ENCODE peak calls at places on chromosomes 5 and 9, in five cellular contexts. S is BJ; P is CD8-positive, alpha-beta T cell; O is tibial nerve; I is GM23338. X is an unnamed sample.

GRCh38 chr9:445033-445432 is 230.4 kb downstream of the DOCK8 start:
- DNase-seq in S (peak), P (no peak), O (no peak), I (no peak), X (no peak)

GRCh38 chr9:132997591-132997990 is 19.1 kb downstream of the GFI1B start:
- DNase-seq in S (no peak), P (no peak), O (no peak), I (no peak), X (peak)

GRCh38 chr5:96051401-96051830 is 89.8 kb upstream of the ELL2 start:
- DNase-seq in S (no peak), P (no peak), O (no peak), I (no peak), X (no peak)

GRCh38 chr9:100112677-100113336 is 13.8 kb downstream of the INVS start:
- DNase-seq in S (no peak), P (no peak), O (no peak), I (peak), X (no peak)

GRCh38 chr5:166624573-166624972 is 1666.9 kb upstream of the WWC1 start:
- DNase-seq in S (no peak), P (no peak), O (no peak), I (peak), X (no peak)

GRCh38 chr9:121207371-121207940 is 5.8 kb upstream of the RAB14 start:
- DNase-seq in S (no peak), P (no peak), O (no peak), I (no peak), X (no peak)

GRCh38 chr9:13267743-13268142 is 11.7 kb downstream of the MPDZ start:
- DNase-seq in S (peak), P (no peak), O (no peak), I (peak), X (peak)

GRCh38 chr9:88789785-88790184 is 201.5 kb upstream of the S1PR3 start:
- DNase-seq in S (no peak), P (no peak), O (no peak), I (no peak), X (no peak)

GRCh38 chr5:53246042-53246836 is 136.7 kb upstream of the MOCS2 start:
- DNase-seq in S (peak), P (no peak), O (no peak), I (no peak), X (peak)

GRCh38 chr5:93604119-93604963 is 21.3 kb downstream of the NR2F1 start:
- DNase-seq in S (no peak), P (no peak), O (no peak), I (peak), X (no peak)

GRCh38 chr5:150106669-150107068 is 20.3 kb upstream of the CSF1R start:
- DNase-seq in S (no peak), P (no peak), O (no peak), I (no peak), X (no peak)

GRCh38 chr5:139660916-139661814 is 13.0 kb downstream of the CXXC5 start:
- DNase-seq in S (peak), P (peak), O (peak), I (peak), X (peak)

GRCh38 chr9:88922091-88922490 is 69.2 kb upstream of the S1PR3 start:
- DNase-seq in S (no peak), P (peak), O (no peak), I (no peak), X (no peak)

GRCh38 chr5:25006734-25007133 is 362.0 kb upstream of the CDH10 start:
- DNase-seq in S (no peak), P (no peak), O (no peak), I (peak), X (no peak)

DNA sequence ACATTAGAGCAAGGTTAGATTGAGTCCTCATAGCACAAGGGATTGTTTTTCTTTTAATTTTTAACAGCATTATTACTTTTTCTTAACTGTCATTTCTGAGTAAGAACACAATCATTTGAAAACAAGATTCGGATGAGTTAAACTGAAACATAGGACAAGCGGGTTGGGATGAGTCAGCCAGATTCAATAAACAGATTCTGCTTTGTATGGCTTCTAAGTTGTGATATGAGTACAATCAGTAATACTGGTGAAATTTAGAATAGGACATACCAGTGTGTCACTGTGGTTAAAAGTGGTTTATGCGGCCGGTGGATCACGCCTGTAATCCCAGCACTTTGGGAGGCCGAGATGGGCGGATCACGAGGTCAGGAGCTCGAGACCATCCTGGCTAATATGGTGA is 364.3 kb upstream of the CDH10 start:
- DNase-seq in S (no peak), P (no peak), O (no peak), I (no peak), X (no peak)
- H3K4me3 ChIP-seq in S (no peak), P (no peak), O (no peak), I (no peak), X (no peak)

GRCh38 chr5:2133080-2133479 is 250.4 kb upstream of the IRX4 start:
- DNase-seq in S (no peak), P (no peak), O (no peak), I (no peak), X (peak)

GRCh38 chr5:2134543-2135299 is 252.0 kb upstream of the IRX4 start:
- DNase-seq in S (no peak), P (no peak), O (no peak), I (no peak), X (peak)

GRCh38 chr5:2132497-2132847 is 249.7 kb upstream of the IRX4 start:
- DNase-seq in S (no peak), P (no peak), O (no peak), I (no peak), X (no peak)

GRCh38 chr5:2135354-2135753 is 252.6 kb upstream of the IRX4 start:
- DNase-seq in S (no peak), P (no peak), O (no peak), I (no peak), X (no peak)

DNA sequence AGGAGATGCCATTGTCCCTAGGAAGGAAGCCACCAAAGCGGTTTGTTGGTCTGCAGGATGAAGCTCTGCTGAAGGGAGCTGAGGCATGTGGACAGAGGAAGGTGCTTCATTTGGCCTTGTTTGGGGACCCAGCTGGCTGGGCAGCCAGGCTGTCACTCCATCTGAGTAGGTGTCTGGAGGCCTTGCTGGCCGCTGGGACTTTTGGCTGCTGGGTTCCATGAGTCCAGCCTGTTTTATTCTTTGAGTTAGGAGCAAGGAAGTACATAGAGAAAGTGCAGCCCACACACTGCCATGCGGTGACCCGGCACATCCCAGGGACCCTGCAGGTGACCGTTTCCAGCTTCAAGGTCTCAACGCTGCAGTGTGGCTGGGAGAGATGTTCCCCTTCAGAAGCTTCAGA is 251.2 kb upstream of the IRX4 start:
- DNase-seq in S (no peak), P (no peak), O (no peak), I (no peak), X (no peak)
- TF ChIP-seq CTCF in S (no peak), P (no peak), O (no peak), I (no peak), X (no peak)

DNA sequence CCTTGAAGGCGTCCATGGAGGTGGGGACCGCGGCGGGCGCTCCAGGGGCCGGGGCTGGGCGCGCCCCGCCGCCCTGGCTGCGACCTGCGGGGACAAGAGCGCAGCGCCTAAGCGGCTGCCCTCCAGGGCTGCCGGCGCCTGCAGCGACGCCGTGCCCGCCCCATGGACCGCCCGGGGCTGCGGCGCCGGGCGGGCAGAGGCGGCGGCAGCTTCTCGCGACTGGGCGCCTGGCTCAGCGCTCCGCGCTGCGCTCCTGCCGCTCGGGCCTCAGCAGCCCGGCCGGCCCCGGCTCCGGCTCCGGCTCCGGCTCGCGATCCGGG is 202 bp downstream of the PITX1 start:
- DNase-seq in S (no peak), P (no peak), O (no peak), I (no peak), X (peak)
- H3K4me3 ChIP-seq in S (peak), P (no peak), O (peak), I (peak), X (peak)

DNA sequence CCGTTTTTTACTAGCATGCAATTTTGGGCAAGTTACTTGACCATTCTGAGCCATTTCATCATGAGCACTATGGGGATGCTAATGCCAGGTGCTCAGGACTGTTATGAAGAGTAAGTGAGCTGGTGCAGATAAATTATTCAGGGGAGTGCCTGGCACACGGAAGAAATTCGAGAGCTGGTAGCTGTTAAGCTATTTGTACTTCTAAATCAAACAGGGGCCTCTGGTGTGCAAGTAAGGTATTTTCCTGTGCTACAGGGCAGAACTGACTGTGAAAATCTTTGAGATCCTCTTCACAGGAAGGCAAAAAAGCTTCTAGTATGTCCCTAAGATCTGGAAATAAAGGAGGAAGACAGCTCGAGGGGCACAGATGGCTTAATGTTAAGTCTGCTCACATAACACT is 106.3 kb upstream of the SPOCK1 start:
- DNase-seq in S (no peak), P (no peak), O (no peak), I (peak), X (no peak)
- TF ChIP-seq CTCF in S (peak), P (no peak), O (no peak), I (peak), X (peak)

GRCh38 chr5:123283537-123283936 is 139.7 kb downstream of the CEP120 start:
- DNase-seq in S (no peak), P (no peak), O (no peak), I (no peak), X (no peak)

GRCh38 chr5:123289210-123289609 is 134.0 kb downstream of the CEP120 start:
- DNase-seq in S (no peak), P (no peak), O (no peak), I (no peak), X (no peak)

GRCh38 chr5:123283031-123283430 is 140.2 kb downstream of the CEP120 start:
- DNase-seq in S (peak), P (no peak), O (no peak), I (no peak), X (peak)

GRCh38 chr5:123287881-123288280 is 135.3 kb downstream of the CEP120 start:
- DNase-seq in S (no peak), P (no peak), O (no peak), I (no peak), X (no peak)

GRCh38 chr5:123285122-123286011 is 137.8 kb downstream of the CEP120 start:
- DNase-seq in S (no peak), P (no peak), O (no peak), I (peak), X (peak)
- H3K4me3 ChIP-seq in S (no peak), P (no peak), O (no peak), I (peak), X (peak)

GRCh38 chr9:32350682-32351081 is 33.8 kb upstream of the ACO1 start:
- DNase-seq in S (no peak), P (no peak), O (no peak), I (peak), X (no peak)
- TF ChIP-seq CTCF in S (no peak), P (peak), O (no peak), I (no peak), X (no peak)

DNA sequence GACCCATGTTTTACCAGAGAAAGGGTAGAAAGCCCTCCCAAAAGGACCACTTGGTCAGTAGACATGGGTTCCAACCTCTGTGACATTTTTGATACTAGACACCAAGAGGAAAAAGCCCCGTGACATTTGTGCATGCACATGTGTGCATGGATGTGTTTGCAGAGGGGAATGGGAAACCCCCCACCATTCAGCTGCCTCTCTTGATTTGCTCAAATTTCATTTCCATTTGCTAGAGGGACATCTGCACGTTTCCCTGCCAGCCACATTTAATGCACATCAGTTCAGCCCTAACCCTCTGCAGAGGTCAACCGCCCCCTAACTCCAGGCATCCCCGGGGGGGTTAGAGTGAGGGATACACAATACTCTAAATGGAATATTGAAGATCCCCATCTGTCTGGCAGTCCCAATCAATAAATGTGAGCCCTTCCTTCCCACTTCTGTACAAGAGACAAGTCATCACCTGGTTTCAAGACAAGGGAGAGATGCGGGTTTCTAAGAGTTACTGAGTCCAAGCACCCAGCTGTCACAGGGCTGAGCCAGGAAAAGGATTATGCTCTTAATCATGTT is 134.2 kb downstream of the SEMA6A start:
- DNase-seq in S (no peak), P (no peak), O (no peak), I (no peak), X (no peak)
- H3K4me3 ChIP-seq in S (no peak), P (no peak), O (no peak), I (no peak), X (no peak)

GRCh38 chr9:91935066-91935729 is 14.8 kb downstream of the ROR2 start:
- DNase-seq in S (no peak), P (no peak), O (no peak), I (no peak), X (no peak)

GRCh38 chr9:91937031-91937430 is 13.0 kb downstream of the ROR2 start:
- DNase-seq in S (no peak), P (no peak), O (no peak), I (no peak), X (no peak)

GRCh38 chr9:91935805-91936204 is 14.2 kb downstream of the ROR2 start:
- DNase-seq in S (no peak), P (no peak), O (no peak), I (no peak), X (no peak)

GRCh38 chr9:91930475-91930874 is 19.6 kb downstream of the ROR2 start:
- DNase-seq in S (no peak), P (no peak), O (no peak), I (peak), X (no peak)

GRCh38 chr9:91933556-91934352 is 16.3 kb downstream of the ROR2 start:
- DNase-seq in S (no peak), P (no peak), O (no peak), I (no peak), X (peak)
- TF ChIP-seq CTCF in S (no peak), P (no peak), O (no peak), I (no peak), X (no peak)

DNA sequence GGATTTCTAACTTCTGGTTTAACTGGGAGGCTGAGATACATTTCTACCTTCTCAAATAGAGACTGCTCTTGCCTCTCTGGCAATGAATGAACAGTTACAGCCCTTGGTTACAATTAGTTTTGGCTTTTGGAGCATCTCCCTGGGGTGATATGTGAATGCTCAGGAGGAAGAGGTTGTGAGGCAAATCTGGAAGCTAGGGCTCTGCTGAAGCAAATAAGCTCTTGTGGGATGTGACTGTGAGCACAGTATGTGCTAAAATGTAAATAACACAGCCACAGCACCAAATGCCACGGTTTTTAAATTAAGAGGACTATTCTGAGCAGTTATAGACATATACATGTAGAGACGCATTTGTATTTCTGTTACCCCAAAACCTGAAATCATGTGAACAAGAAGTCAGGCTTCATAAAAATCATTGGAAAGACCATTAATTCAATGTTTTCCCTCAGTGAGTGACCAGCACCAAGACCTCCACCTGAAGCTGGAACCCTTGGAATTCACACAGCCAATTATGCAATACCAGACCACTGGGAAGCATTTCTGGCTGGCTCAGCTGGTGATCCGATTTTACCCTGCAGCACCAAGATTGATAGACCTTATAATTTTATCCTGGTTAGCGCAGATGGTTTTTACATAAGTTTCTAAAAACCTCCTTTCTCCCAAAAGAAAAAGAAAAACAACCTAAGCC is 3.0 kb upstream of the SLC44A1 start:
- DNase-seq in S (no peak), P (no peak), O (no peak), I (peak), X (peak)
- H3K4me3 ChIP-seq in S (no peak), P (no peak), O (no peak), I (peak), X (no peak)

GRCh38 chr5:167967494-167968180 is 323.8 kb upstream of the WWC1 start:
- DNase-seq in S (no peak), P (no peak), O (no peak), I (peak), X (no peak)

GRCh38 chr5:167961731-167962130 is 329.7 kb upstream of the WWC1 start:
- DNase-seq in S (no peak), P (no peak), O (no peak), I (no peak), X (no peak)

GRCh38 chr5:167970002-167970401 is 321.4 kb upstream of the WWC1 start:
- DNase-seq in S (peak), P (no peak), O (no peak), I (no peak), X (no peak)

GRCh38 chr5:167968784-167969183 is 322.7 kb upstream of the WWC1 start:
- DNase-seq in S (no peak), P (no peak), O (no peak), I (no peak), X (no peak)

DNA sequence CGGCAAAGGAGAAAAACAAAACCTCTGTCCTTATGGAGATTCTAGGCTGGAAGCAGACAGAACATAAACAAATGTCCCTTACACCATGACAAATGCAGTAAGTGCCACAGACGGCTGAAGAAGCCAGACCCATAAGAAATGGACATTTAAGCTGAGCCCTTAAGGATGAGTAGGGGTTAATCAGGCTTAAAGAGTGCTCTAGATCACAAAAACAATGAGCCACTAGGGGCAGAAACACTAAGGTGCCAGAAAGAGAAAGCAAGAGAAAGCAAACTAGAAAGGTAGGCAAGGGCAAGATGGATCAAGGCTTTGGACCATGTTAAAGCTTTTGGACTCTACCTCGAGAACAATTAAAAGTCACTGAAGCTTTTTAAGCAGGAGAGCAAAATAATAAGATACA is 326.9 kb upstream of the WWC1 start:
- DNase-seq in S (no peak), P (no peak), O (no peak), I (peak), X (no peak)
- TF ChIP-seq CTCF in S (peak), P (no peak), O (no peak), I (peak), X (peak)

X was measured in foreskin fibroblast.